ENCODE peak calls at places on chromosome 3, in nine cellular contexts. Q is PC-3, L is B cell, A is HFF-Myc, D is fibroblast of the aortic adventitia, F is heart right ventricle, J is epithelial cell of esophagus, I is HFFc6, M is nephron progenitor cell. O is an unnamed sample.

GRCh38 chr3:82891028-82891427 is 1129.6 kb upstream of the GBE1 start:
- DNase-seq in Q (no peak), L (no peak), A (no peak), D (no peak), F (no peak), J (no peak), I (no peak), M (no peak), O (no peak)

GRCh38 chr3:154214320-154214719 is 93.1 kb downstream of the ARHGEF26 start:
- DNase-seq in Q (peak; percentile 71), L (no peak), A (no peak), D (peak; percentile 39), F (no peak), J (peak; percentile 17), I (no peak), M (no peak), O (no peak)

GRCh38 chr3:170802164-170803151 is 67.5 kb downstream of the RPL22L1 start:
- DNase-seq in Q (peak; percentile 80), L (no peak), A (peak; percentile 98), D (peak; percentile 99), F (no peak), J (peak; percentile 61), I (peak; percentile 98), M (no peak), O (peak; percentile 98)

GRCh38 chr3:52036829-52037228 is 19.5 kb downstream of the DUSP7 start:
- DNase-seq in Q (peak; percentile 39), L (no peak), A (no peak), D (no peak), F (no peak), J (no peak), I (no peak), M (no peak), O (no peak)

GRCh38 chr3:152719264-152719663 is 115.7 kb upstream of the P2RY1 start:
- DNase-seq in Q (peak; percentile 60), L (no peak), A (peak; percentile 6), D (peak; percentile 16), F (no peak), J (peak; percentile 86), I (no peak), M (no peak), O (no peak)

GRCh38 chr3:118468801-118469200 is 565.8 kb downstream of the IGSF11 start:
- DNase-seq in Q (peak; percentile 36), L (no peak), A (no peak), D (no peak), F (no peak), J (no peak), I (no peak), M (no peak), O (no peak)

GRCh38 chr3:183392166-183393034 is 36.0 kb downstream of the MCF2L2 start:
- DNase-seq in Q (no peak), L (no peak), A (no peak), D (no peak), F (no peak), J (peak; percentile 62), I (no peak), M (no peak), O (no peak)

GRCh38 chr3:42023380-42023779 is 61.5 kb upstream of the ULK4 start:
- DNase-seq in Q (no peak), L (no peak), A (no peak), D (no peak), F (no peak), J (no peak), I (no peak), M (no peak), O (no peak)

GRCh38 chr3:115251509-115251908 is 104.4 kb upstream of the ZBTB20 start:
- DNase-seq in Q (peak; percentile 52), L (no peak), A (no peak), D (peak; percentile 29), F (no peak), J (peak; percentile 11), I (peak; percentile 7), M (no peak), O (no peak)

GRCh38 chr3:55692958-55693558 is 206.0 kb upstream of the WNT5A start:
- DNase-seq in Q (no peak), L (no peak), A (no peak), D (peak; percentile 7), F (no peak), J (peak; percentile 1), I (peak; percentile 10), M (no peak), O (no peak)

GRCh38 chr3:17412950-17413530 is 329.4 kb downstream of the TBC1D5 start:
- DNase-seq in Q (peak; percentile 82), L (peak; percentile 42), A (peak; percentile 25), D (peak; percentile 75), F (peak; percentile 8), J (peak; percentile 76), I (peak; percentile 45), M (peak; percentile 7), O (peak; percentile 29)

GRCh38 chr3:142853270-142854163 is 35.4 kb downstream of the PCOLCE2 start:
- DNase-seq in Q (peak; percentile 94), L (no peak), A (no peak), D (peak; percentile 58), F (peak; percentile 39), J (peak; percentile 95), I (peak; percentile 26), M (no peak), O (no peak)

GRCh38 chr3:99577160-99577559 is 61.2 kb upstream of the COL8A1 start:
- DNase-seq in Q (no peak), L (no peak), A (no peak), D (peak; percentile 24), F (no peak), J (no peak), I (no peak), M (no peak), O (no peak)

GRCh38 chr3:167302710-167303109 is 77.4 kb downstream of the ZBBX start:
- DNase-seq in Q (no peak), L (no peak), A (no peak), D (no peak), F (no peak), J (no peak), I (no peak), M (no peak), O (no peak)

GRCh38 chr3:65924762-65925161 is 114.0 kb downstream of the MAGI1 start:
- DNase-seq in Q (no peak), L (no peak), A (no peak), D (no peak), F (no peak), J (no peak), I (no peak), M (no peak), O (no peak)

GRCh38 chr3:134625885-134626741 is 24.7 kb downstream of the KY start:
- DNase-seq in Q (no peak), L (no peak), A (no peak), D (no peak), F (no peak), J (no peak), I (no peak), M (no peak), O (no peak)

GRCh38 chr3:55541016-55541415 is 53.9 kb upstream of the WNT5A start:
- DNase-seq in Q (no peak), L (no peak), A (no peak), D (peak; percentile 50), F (no peak), J (no peak), I (no peak), M (no peak), O (no peak)

DNA sequence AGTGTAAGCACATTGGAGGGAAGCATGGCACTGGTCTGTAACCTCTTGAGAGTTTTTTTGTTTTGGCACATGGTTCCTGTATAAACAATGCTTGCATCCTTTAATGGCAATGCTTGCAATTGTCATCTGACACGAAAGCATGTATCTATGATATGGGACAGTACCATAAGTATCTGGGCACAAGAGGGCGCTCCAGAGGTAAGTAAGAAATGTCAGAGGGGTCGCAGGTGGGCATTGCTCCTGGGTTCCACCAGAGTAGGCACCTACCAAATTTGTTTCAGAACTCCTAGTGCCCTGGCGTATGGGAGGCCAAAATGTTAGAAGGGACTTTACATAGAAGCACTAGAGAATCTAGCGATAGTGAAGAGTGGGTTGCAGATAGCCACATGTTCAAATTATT is 58.7 kb upstream of the BCHE start:
- DNase-seq in Q (peak; percentile 51), L (no peak), A (no peak), D (no peak), F (no peak), J (peak; percentile 34), I (no peak), M (peak; percentile 73), O (no peak)
- TF ChIP-seq CTCF in Q (peak; percentile 82), L (no peak), A (no peak), D (no peak), F (no peak), J (peak; percentile 33), I (no peak), M (peak; percentile 61), O (no peak)

DNA sequence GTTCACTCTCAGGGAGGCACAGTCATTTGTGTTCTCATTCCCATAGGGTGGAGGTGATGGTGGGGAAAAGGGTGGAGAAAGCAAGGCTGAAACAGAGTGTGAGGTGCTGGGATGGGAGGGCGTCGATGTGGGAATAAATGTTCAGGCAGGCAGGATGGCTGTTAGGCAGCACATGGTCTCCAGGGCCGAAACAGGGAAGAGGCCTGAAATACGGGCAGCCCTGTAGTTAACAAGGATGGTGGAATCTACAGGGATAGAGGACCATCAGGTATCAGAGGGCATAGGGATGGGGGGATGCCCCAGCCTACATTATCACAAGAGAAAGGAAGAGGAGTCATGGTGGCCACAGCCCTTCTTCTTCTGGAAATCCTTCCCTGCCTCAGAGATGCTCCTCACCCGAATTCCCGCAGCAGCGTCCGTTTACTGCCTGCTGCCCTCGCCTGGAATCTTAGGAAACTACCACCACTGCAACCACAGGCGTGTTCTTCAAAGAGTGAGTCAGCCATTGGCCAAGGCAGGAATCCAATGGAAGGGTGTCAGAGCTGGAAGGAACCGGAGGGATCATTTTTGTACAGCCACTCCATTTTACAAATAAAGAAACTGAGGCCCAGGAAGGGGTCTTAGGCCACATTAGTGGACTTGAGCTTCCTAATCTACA is 49.7 kb upstream of the POMGNT2 start:
- DNase-seq in Q (peak; percentile 90), L (no peak), A (peak; percentile 42), D (peak; percentile 86), F (peak; percentile 57), J (peak; percentile 88), I (peak; percentile 83), M (peak; percentile 52), O (peak; percentile 47)
- TF ChIP-seq CTCF in Q (peak; percentile 89), L (no peak), A (peak; percentile 71), D (peak; percentile 80), F (peak; percentile 69), J (peak; percentile 83), I (peak; percentile 81), M (peak; percentile 51), O (peak; percentile 81)

GRCh38 chr3:10248184-10248983 is at the start of gene TATDN2:
- DNase-seq in Q (peak; percentile 98), L (peak; percentile 93), A (peak; percentile 93), D (peak; percentile 95), F (peak; percentile 97), J (peak; percentile 98), I (peak; percentile 86), M (peak; percentile 90), O (peak; percentile 89)
- TF ChIP-seq CTCF in Q (no peak), L (no peak), A (no peak), D (no peak), F (peak; percentile 21), J (no peak), I (peak; percentile 32), M (no peak), O (no peak)

GRCh38 chr3:176650478-176650877 is 546.8 kb downstream of the TBL1XR1 start:
- DNase-seq in Q (peak; percentile 23), L (no peak), A (no peak), D (no peak), F (no peak), J (peak; percentile 74), I (peak; percentile 0), M (no peak), O (no peak)
- TF ChIP-seq CTCF in Q (peak; percentile 50), L (no peak), A (no peak), D (peak; percentile 9), F (no peak), J (no peak), I (peak; percentile 58), M (peak; percentile 22), O (no peak)

GRCh38 chr3:53158700-53159414 is 2.2 kb upstream of the PRKCD start:
- DNase-seq in Q (no peak), L (no peak), A (no peak), D (peak; percentile 16), F (no peak), J (no peak), I (no peak), M (no peak), O (no peak)
- TF ChIP-seq CTCF in Q (no peak), L (no peak), A (no peak), D (no peak), F (no peak), J (no peak), I (no peak), M (no peak), O (no peak)

O was measured in AG09319.